ENCODE peak calls at places on chromosomes 6 and 20, in five cellular contexts. L is GM12865, A is omental fat pad, V is GM20000, U is HT1080. G is an unnamed sample.
A peak's percentile ranks its signal among the peaks of the same experiment; 100 is the strongest.

GRCh38 chr6:105272783-105273182 is 93.0 kb upstream of the POPDC3 start:
- DNase-seq in L (no peak), A (no peak), U (peak; percentile 21), V (no peak), G (peak; percentile 12)

GRCh38 chr20:34892671-34893070 is 16.3 kb downstream of the ACSS2 start:
- DNase-seq in V (no peak), A (no peak), U (no peak), L (no peak), G (no peak)

GRCh38 chr6:108123946-108124345 is 41.9 kb upstream of the NR2E1 start:
- DNase-seq in A (no peak), V (no peak), L (no peak), U (no peak), G (no peak)

GRCh38 chr20:23349338-23350006 is 1.1 kb upstream of the NXT1 start:
- DNase-seq in A (no peak), V (peak; percentile 45), L (no peak), U (no peak), G (no peak)

GRCh38 chr6:113979930-113980329 is 9.0 kb upstream of the HDAC2 start:
- DNase-seq in L (no peak), A (no peak), U (no peak), V (peak; percentile 23), G (no peak)

GRCh38 chr20:13291167-13291566 is 70.1 kb downstream of the ISM1 start:
- DNase-seq in U (no peak), A (no peak), L (no peak), V (no peak), G (no peak)

GRCh38 chr20:2658414-2659354 is 5.3 kb downstream of the IDH3B start:
- DNase-seq in V (no peak), A (no peak), U (peak; percentile 43), L (peak; percentile 51), G (peak; percentile 39)

GRCh38 chr6:62262283-62262682 is 23.7 kb downstream of the KHDRBS2 start:
- DNase-seq in V (no peak), A (no peak), U (no peak), L (no peak), G (no peak)

GRCh38 chr6:73943930-73944652 is 248.1 kb downstream of the CD109 start:
- DNase-seq in L (no peak), U (no peak), A (no peak), V (no peak), G (no peak)

GRCh38 chr6:142207265-142207877 is 60.3 kb downstream of the VTA1 start:
- DNase-seq in L (peak; percentile 22), U (peak; percentile 36), A (no peak), V (no peak), G (peak; percentile 44)

GRCh38 chr20:11810316-11811130 is 107.2 kb upstream of the BTBD3 start:
- DNase-seq in V (no peak), U (peak; percentile 61), L (no peak), A (no peak), G (peak; percentile 94)

GRCh38 chr20:14245368-14245970 is 91.9 kb downstream of the FLRT3 start:
- DNase-seq in V (no peak), L (no peak), U (no peak), A (no peak), G (no peak)

GRCh38 chr6:44645276-44645675 is 257.8 kb downstream of the CDC5L start:
- DNase-seq in L (peak; percentile 18), U (no peak), A (no peak), V (no peak), G (no peak)

GRCh38 chr6:100115702-100116101 is 121.7 kb upstream of the MCHR2 start:
- DNase-seq in A (no peak), L (no peak), U (no peak), V (no peak), G (no peak)

GRCh38 chr20:63268671-63269439 is 3.8 kb upstream of the ARFGAP1 start:
- DNase-seq in U (no peak), L (no peak), V (no peak), A (no peak), G (no peak)

GRCh38 chr6:11912420-11912819 is 99.7 kb upstream of the HIVEP1 start:
- DNase-seq in L (peak; percentile 11), A (no peak), V (no peak), U (no peak), G (peak; percentile 20)

GRCh38 chr20:5559937-5560336 is 190.3 kb upstream of the SHLD1 start:
- DNase-seq in A (no peak), L (no peak), V (no peak), U (no peak), G (no peak)

GRCh38 chr6:77463308-77463880 is at the start of gene HTR1B:
- DNase-seq in V (peak; percentile 16), A (no peak), L (no peak), U (no peak), G (no peak)

GRCh38 chr6:53348436-53349208 is at the start of gene ELOVL5:
- DNase-seq in L (peak; percentile 96), V (peak; percentile 90), U (peak; percentile 92), A (peak; percentile 100), G (peak; percentile 99)

GRCh38 chr20:32971703-32972161 is 32.5 kb downstream of the SUN5 start:
- DNase-seq in L (peak; percentile 47), V (no peak), A (no peak), U (no peak), G (no peak)

GRCh38 chr6:24513602-24514001 is 18.8 kb downstream of the ALDH5A1 start:
- DNase-seq in U (no peak), V (no peak), A (no peak), L (peak; percentile 50), G (no peak)

GRCh38 chr6:9834233-9834632 is 580.6 kb downstream of the TFAP2A start:
- DNase-seq in V (no peak), U (no peak), L (no peak), A (no peak), G (no peak)

GRCh38 chr6:90940812-90941481 is 354.1 kb upstream of the MAP3K7 start:
- DNase-seq in A (no peak), U (peak; percentile 86), V (peak; percentile 67), L (peak; percentile 90), G (peak; percentile 31)

GRCh38 chr6:27161946-27162603 is 85.4 kb upstream of the PRSS16 start:
- DNase-seq in A (no peak), U (peak; percentile 79), V (peak; percentile 18), L (peak; percentile 62), G (peak; percentile 57)

G was measured in M059J.